ENCODE peak calls at places on chromosomes 6 and 20, in six cellular contexts. O is ascending aorta; A is NCI-H2227 treated with DMSO at 0.1 percent for 48 hours; F is stimulated activated CD8-positive, alpha-beta memory T cell treated with anti-CD3 and anti-CD28 coated beads, Interleukin-7, amount 100 ng/mL, for 1 hour; M is SW480; K is NCI-H2029. V is an unnamed sample.
A peak's percentile ranks its signal among the peaks of the same experiment; 100 is the strongest.

GRCh38 chr6:28580484-28580883 is 54.8 kb downstream of the GPX5 start:
- DNase-seq in M (no peak), F (no peak), A (no peak), O (no peak), K (no peak), V (no peak)

GRCh38 chr6:75893058-75893775 is 144.2 kb downstream of the MYO6 start:
- DNase-seq in O (no peak), A (peak; percentile 75), K (peak; percentile 22), M (peak; percentile 37), F (no peak), V (no peak)

GRCh38 chr6:46935687-46936086 is 13.9 kb upstream of the ADGRF5 start:
- DNase-seq in M (no peak), A (no peak), O (no peak), K (no peak), F (no peak), V (no peak)

GRCh38 chr6:40877362-40877761 is 161.7 kb downstream of the UNC5CL start:
- DNase-seq in O (no peak), M (no peak), F (no peak), A (no peak), K (no peak), V (no peak)

GRCh38 chr6:42989923-42990322 is 5.6 kb downstream of the PPP2R5D start:
- DNase-seq in M (no peak), K (no peak), F (no peak), O (no peak), A (no peak), V (no peak)

GRCh38 chr20:51034461-51034860 is 11.6 kb upstream of the KCNG1 start:
- DNase-seq in F (no peak), K (no peak), A (no peak), M (no peak), O (no peak), V (no peak)

GRCh38 chr6:134097114-134097707 is 44.8 kb upstream of the SLC2A12 start:
- DNase-seq in F (peak; percentile 24), A (peak; percentile 49), M (peak; percentile 36), K (peak; percentile 53), O (peak; percentile 80), V (no peak)

GRCh38 chr20:57479196-57479595 is 45.7 kb downstream of the CTCFL start:
- DNase-seq in K (no peak), A (no peak), F (no peak), M (no peak), O (peak; percentile 16), V (no peak)

GRCh38 chr6:13538084-13538483 is 36.3 kb upstream of the SIRT5 start:
- DNase-seq in A (no peak), F (no peak), K (no peak), M (peak; percentile 51), O (no peak), V (no peak)

GRCh38 chr20:8116067-8116811 is 15.8 kb upstream of the PLCB1 start:
- DNase-seq in M (no peak), F (no peak), O (no peak), A (no peak), K (no peak), V (no peak)

GRCh38 chr20:59403261-59403961 is 103.0 kb downstream of the EDN3 start:
- DNase-seq in O (no peak), F (peak; percentile 61), M (peak; percentile 39), A (peak; percentile 65), K (no peak), V (no peak)

GRCh38 chr6:151430886-151431285 is 21.0 kb downstream of the RMND1 start:
- DNase-seq in K (no peak), M (no peak), F (no peak), O (no peak), A (no peak), V (no peak)

GRCh38 chr6:30889921-30890645 is 5.8 kb downstream of the DDR1 start:
- DNase-seq in K (peak; percentile 82), F (no peak), A (no peak), O (peak; percentile 55), M (no peak), V (no peak)

GRCh38 chr6:130993292-130993765 is 69.7 kb downstream of the EPB41L2 start:
- DNase-seq in A (no peak), M (no peak), O (no peak), K (no peak), F (no peak), V (no peak)

GRCh38 chr6:133906050-133906449 is 17.1 kb downstream of the TCF21 start:
- DNase-seq in K (no peak), M (no peak), A (no peak), O (no peak), F (no peak), V (no peak)

GRCh38 chr20:50992733-50993457 is 30.0 kb downstream of the KCNG1 start:
- DNase-seq in M (peak; percentile 92), K (peak; percentile 18), A (no peak), O (no peak), F (no peak), V (no peak)

GRCh38 chr20:33578510-33578909 is 83.6 kb upstream of the C20orf144 start:
- DNase-seq in F (no peak), K (no peak), A (no peak), O (no peak), M (no peak), V (no peak)

GRCh38 chr6:150841189-150841588 is 24.3 kb upstream of the MTHFD1L start:
- DNase-seq in M (no peak), O (no peak), A (no peak), F (no peak), K (no peak), V (no peak)

GRCh38 chr6:11824986-11825385 is 46.4 kb upstream of the ADTRP start:
- DNase-seq in M (no peak), O (no peak), K (no peak), A (no peak), F (no peak), V (no peak)

GRCh38 chr6:136591617-136592016 is 41.4 kb upstream of the MAP7 start:
- DNase-seq in O (no peak), M (no peak), F (no peak), K (no peak), A (no peak), V (no peak)

V was measured in cerebellar nuclear complex.